ENCODE peak calls at places on chromosome 19, in nine cellular contexts. L is lower leg skin, J is suprapubic skin, S is endothelial cell, A is left ventricle myocardium inferior, X is neural progenitor cell, T is mammary epithelial cell, Y is prostate gland, B is GM12865. F is an unnamed sample.

GRCh38 chr19:49553451-49554271 is 25.9 kb downstream of the RCN3 start:
- DNase-seq in L (peak), T (peak), B (no peak), Y (no peak), S (no peak), A (no peak), J (no peak), X (no peak), F (peak)

GRCh38 chr19:50308991-50309390 is 20.2 kb downstream of the KCNC3 start:
- DNase-seq in L (no peak), X (no peak), J (no peak), A (no peak), T (no peak), Y (no peak), B (no peak), S (no peak), F (no peak)

GRCh38 chr19:40685563-40685962 is 4.9 kb downstream of the NUMBL start:
- DNase-seq in L (peak), T (no peak), A (no peak), S (no peak), B (no peak), Y (no peak), X (no peak), J (no peak), F (no peak)

GRCh38 chr19:33678796-33679195 is 57.0 kb downstream of the CHST8 start:
- DNase-seq in T (no peak), S (no peak), X (no peak), Y (no peak), B (no peak), A (no peak), J (peak), L (no peak), F (no peak)

GRCh38 chr19:9151367-9151766 is 11.2 kb downstream of the ZNF317 start:
- DNase-seq in L (no peak), X (no peak), Y (no peak), J (no peak), S (no peak), T (no peak), B (no peak), A (no peak), F (peak)

GRCh38 chr19:53868892-53869804 is 1.5 kb downstream of the MYADM start:
- DNase-seq in X (peak), A (peak), J (peak), S (peak), Y (peak), T (peak), B (peak), L (peak), F (peak)

GRCh38 chr19:10295305-10295846 is 5.6 kb downstream of the ICAM5 start:
- DNase-seq in B (peak), Y (no peak), X (peak), T (no peak), J (no peak), L (no peak), S (no peak), A (no peak), F (peak)

GRCh38 chr19:8451885-8452284 is 7.1 kb downstream of the HNRNPM start:
- DNase-seq in T (peak), B (no peak), X (peak), A (no peak), L (no peak), Y (no peak), S (no peak), J (no peak), F (no peak)

GRCh38 chr19:43562698-43563241 is 12.6 kb downstream of the XRCC1 start:
- DNase-seq in L (peak), Y (no peak), S (no peak), B (peak), T (peak), X (no peak), A (peak), J (no peak), F (peak)

GRCh38 chr19:48656840-48657474 is 11.0 kb upstream of the CA11 start:
- DNase-seq in T (peak), L (peak), A (no peak), S (no peak), Y (no peak), B (no peak), J (no peak), X (no peak), F (no peak)

GRCh38 chr19:18417250-18418033 is 1.8 kb upstream of the SSBP4 start:
- DNase-seq in X (peak), J (peak), B (peak), L (no peak), A (peak), T (no peak), S (peak), Y (no peak), F (peak)

GRCh38 chr19:30645946-30646577 is 273.9 kb downstream of the ZNF536 start:
- DNase-seq in L (no peak), J (no peak), A (no peak), X (no peak), B (no peak), T (no peak), Y (no peak), S (no peak), F (no peak)

GRCh38 chr19:8336665-8337064 is 6.4 kb downstream of the KANK3 start:
- DNase-seq in X (no peak), T (no peak), B (no peak), Y (no peak), J (no peak), A (no peak), S (no peak), L (no peak), F (no peak)

GRCh38 chr19:40576181-40576584 is 490 bp upstream of the SHKBP1 start:
- DNase-seq in Y (no peak), S (no peak), J (no peak), L (no peak), B (no peak), T (no peak), A (no peak), X (peak), F (peak)

GRCh38 chr19:18519962-18520847 is 1.7 kb downstream of the ELL start:
- DNase-seq in A (peak), X (peak), J (no peak), Y (peak), S (peak), L (peak), T (peak), B (peak), F (peak)

GRCh38 chr19:47369923-47370625 is 21.0 kb downstream of the DHX34 start:
- DNase-seq in Y (no peak), T (no peak), A (no peak), S (no peak), L (no peak), B (no peak), J (no peak), X (no peak), F (no peak)

GRCh38 chr19:38082256-38083118 is 141.5 kb downstream of the DPF1 start:
- DNase-seq in T (no peak), J (no peak), L (no peak), Y (no peak), A (no peak), X (no peak), B (no peak), S (no peak), F (no peak)

GRCh38 chr19:6712692-6713670 is 7.5 kb downstream of the C3 start:
- DNase-seq in S (no peak), B (no peak), J (no peak), Y (no peak), T (no peak), X (no peak), L (no peak), A (no peak), F (no peak)

GRCh38 chr19:6100284-6100915 is 9.9 kb downstream of the RFX2 start:
- DNase-seq in B (peak), X (no peak), A (no peak), S (no peak), Y (no peak), L (no peak), T (no peak), J (no peak), F (peak)

GRCh38 chr19:1006711-1007398 is 6.6 kb downstream of the GRIN3B start:
- DNase-seq in Y (no peak), X (no peak), A (no peak), T (no peak), B (no peak), J (no peak), L (no peak), S (no peak), F (no peak)
- TF ChIP-seq CTCF in Y (no peak), X (no peak), A (no peak), T (no peak), B (no peak), J (no peak), L (no peak), S (no peak), F (no peak)

GRCh38 chr19:3575260-3575741 is 2.6 kb downstream of the HMG20B start:
- DNase-seq in T (no peak), L (no peak), A (no peak), S (peak), J (no peak), X (peak), B (peak), Y (no peak), F (peak)
- TF ChIP-seq CTCF in T (peak), L (no peak), A (no peak), S (no peak), J (no peak), X (peak), B (peak), Y (no peak), F (no peak)

GRCh38 chr19:461664-462551 is 1.1 kb upstream of the SHC2 start:
- DNase-seq in L (peak), Y (peak), J (no peak), S (no peak), T (no peak), B (no peak), X (peak), A (peak), F (peak)

GRCh38 chr19:465056-465816 is 4.4 kb upstream of the SHC2 start:
- DNase-seq in B (no peak), J (no peak), T (no peak), L (no peak), Y (no peak), A (no peak), S (no peak), X (no peak), F (no peak)

GRCh38 chr19:460877-461609 is at the start of gene SHC2:
- DNase-seq in L (no peak), S (peak), J (no peak), A (peak), T (no peak), X (peak), Y (peak), B (no peak), F (no peak)

GRCh38 chr19:464146-464545 is 3.3 kb upstream of the SHC2 start:
- DNase-seq in J (no peak), A (no peak), L (no peak), T (no peak), S (no peak), B (no peak), Y (no peak), X (no peak), F (no peak)

DNA sequence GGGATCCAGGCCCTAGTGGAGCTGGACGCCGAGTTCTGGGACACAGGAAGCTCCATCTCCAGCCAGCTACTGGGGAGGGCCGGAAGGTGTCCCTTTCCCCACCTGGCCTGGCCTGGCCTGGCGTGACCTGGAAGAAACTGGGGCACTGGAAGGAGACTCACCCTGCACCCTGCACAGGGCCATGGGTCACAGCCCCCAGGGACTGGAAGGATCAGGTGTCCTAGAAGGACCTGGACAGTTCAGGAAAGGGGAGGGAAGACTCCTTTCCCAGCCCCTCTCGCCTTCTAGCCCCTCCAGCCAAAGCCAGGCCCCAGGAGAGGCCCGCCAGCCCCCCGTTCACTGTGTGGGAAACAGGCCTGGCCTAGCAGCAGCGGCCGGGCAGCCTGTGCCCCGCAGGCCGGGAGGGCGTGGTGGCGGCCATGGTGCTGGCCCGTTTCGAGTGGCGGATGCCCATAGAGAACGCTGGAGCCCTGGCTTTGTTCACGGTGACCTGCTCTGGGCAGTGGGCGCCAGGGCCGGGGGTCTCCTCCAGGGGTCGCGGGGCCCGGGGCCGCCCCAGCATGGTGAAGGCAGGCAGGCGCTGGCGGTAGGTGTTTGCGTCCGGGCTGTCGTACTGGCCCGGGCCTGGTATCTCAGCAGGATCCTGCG is 2.8 kb upstream of the SHC2 start:
- DNase-seq in T (no peak), Y (no peak), B (no peak), X (no peak), J (no peak), L (no peak), A (no peak), S (no peak), F (no peak)
- TF ChIP-seq CTCF in T (no peak), Y (no peak), B (no peak), X (no peak), J (no peak), L (no peak), A (no peak), S (no peak), F (no peak)

DNA sequence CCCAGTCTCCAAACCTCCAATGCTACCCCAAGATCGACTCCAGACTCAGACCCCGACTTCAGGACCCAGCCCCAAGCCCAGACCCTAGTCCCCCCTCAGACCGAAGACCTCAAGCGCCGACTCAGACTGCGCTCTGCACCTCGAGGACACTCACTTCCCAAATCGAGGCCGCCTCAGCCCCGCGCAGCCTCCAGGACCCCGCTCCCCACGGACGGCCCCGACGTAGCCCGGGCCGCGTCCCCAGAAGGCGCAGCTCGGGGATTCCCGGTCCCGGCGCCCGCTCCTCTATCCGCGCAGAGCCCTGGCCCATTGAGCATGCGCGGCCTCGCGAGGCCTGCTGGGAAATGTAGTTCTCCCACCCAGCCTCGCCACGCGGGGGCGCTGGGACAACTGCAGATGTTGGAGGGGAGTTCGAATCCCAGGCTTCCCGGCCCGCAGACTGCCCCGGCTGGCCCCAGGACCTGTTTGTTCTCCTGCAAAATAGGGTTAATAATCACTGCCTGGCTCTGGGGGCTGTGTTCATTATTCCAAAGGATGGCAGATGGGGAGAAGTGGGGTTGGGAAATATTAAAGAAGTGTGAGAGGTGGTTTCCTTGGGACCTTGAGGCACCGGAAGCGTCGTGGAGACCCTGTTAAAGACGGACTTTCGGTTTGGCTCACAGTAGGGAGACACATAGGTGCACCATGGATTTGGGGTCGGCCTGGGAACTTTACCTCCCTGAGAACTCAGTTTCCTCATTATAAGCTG is at the start of gene APBA3:
- DNase-seq in J (peak), T (peak), X (peak), L (peak), Y (peak), B (peak), A (peak), S (peak), F (peak)
- TF ChIP-seq CTCF in J (peak), T (peak), X (peak), L (no peak), Y (peak), B (peak), A (peak), S (peak), F (peak)

GRCh38 chr19:51394045-51394836 is 3.9 kb upstream of the C19orf84 start:
- DNase-seq in L (peak), T (peak), A (peak), Y (peak), X (peak), B (peak), J (peak), S (peak), F (peak)

GRCh38 chr19:51396175-51396574 is 5.8 kb upstream of the C19orf84 start:
- DNase-seq in T (no peak), Y (no peak), J (no peak), X (no peak), S (no peak), B (no peak), L (no peak), A (no peak), F (no peak)

GRCh38 chr19:51402117-51402516 is 11.7 kb upstream of the C19orf84 start:
- DNase-seq in A (no peak), B (no peak), L (no peak), X (no peak), S (no peak), Y (no peak), T (no peak), J (no peak), F (no peak)

GRCh38 chr19:51398096-51398704 is 7.8 kb upstream of the C19orf84 start:
- DNase-seq in T (no peak), S (no peak), B (peak), J (no peak), L (no peak), X (peak), A (no peak), Y (no peak), F (no peak)
- TF ChIP-seq CTCF in T (peak), S (no peak), B (peak), J (peak), L (no peak), X (peak), A (peak), Y (peak), F (peak)

DNA sequence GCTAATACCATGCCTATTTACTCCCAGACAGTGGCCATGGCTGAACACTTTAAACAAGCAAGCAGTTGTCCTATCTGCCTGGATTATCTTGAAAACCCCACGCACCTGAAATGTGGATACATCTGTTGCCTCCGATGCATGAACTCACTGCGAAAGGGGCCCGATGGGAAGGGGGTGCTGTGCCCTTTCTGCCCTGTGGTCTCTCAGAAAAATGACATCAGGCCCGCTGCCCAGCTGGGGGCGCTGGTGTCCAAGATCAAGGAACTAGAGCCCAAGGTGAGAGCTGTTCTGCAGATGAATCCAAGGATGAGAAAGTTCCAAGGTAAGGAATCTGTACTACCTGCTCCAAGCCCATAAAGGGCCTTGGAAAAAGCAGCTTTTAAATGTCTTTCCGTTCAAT is 8.6 kb downstream of the RFPL4AL1 start:
- DNase-seq in S (no peak), B (peak), A (no peak), J (no peak), T (no peak), X (no peak), Y (no peak), L (no peak), F (peak)
- TF ChIP-seq CTCF in S (no peak), B (peak), A (no peak), J (no peak), T (no peak), X (no peak), Y (no peak), L (no peak), F (peak)

DNA sequence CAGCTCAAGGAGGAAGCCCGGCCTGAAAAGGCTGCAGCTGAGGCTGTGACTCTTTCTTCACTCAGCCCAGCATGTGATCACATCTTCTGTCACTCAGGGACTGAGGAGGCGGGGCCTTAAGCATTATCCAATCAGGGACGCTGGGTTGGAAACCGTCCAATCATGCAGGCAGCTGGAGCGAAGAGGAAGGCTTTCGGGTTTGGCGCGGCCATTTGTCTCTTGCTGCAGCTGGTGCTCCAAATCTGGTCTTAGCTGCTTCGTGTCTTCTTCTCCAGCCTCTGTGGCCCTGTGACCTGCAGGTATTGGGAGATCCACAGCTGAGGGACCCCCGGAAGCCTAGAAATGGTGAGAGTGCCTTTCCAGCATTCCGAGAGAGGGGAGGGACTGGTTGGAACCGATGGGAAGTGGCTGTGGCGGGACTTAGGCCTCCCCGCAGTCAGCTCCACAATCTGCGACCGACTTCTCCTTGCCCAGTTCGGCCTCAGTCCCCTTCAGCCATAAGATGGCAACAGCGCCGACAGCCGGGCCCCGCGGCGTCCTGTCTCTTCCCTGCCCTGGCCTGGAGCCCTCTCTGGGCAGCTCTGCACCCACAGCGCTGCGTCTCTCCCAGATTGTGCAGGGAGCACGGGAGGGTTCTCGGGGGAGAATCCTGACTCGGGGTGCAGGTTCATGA is at the start of gene ZNF90:
- DNase-seq in B (peak), J (peak), X (peak), S (peak), A (peak), L (peak), T (peak), Y (peak), F (peak)
- TF ChIP-seq CTCF in B (no peak), J (no peak), X (peak), S (no peak), A (no peak), L (no peak), T (no peak), Y (no peak), F (no peak)

GRCh38 chr19:36051236-36051635 is 2.8 kb downstream of the THAP8 start:
- DNase-seq in J (no peak), L (no peak), X (peak), S (peak), A (no peak), Y (no peak), T (no peak), B (no peak), F (peak)
- TF ChIP-seq CTCF in J (no peak), L (no peak), X (peak), S (no peak), A (peak), Y (peak), T (no peak), B (no peak), F (no peak)

F was measured in activated CD8-positive, alpha-beta T cell treated with anti-CD3 and anti-CD28 coated beads for 36 hours.